ENCODE peak calls at places on chromosomes 4 and X, in ten cellular contexts. One of them, this sample, is unnamed.

GRCh38 chrX:53065066-53065465 is 16.5 kb downstream of the GPR173 start:
- DNase-seq in naive thymus-derived CD4-positive, alpha-beta T cell: no peak
- DNase-seq in upper lobe of right lung: no peak
- DNase-seq in kidney: no peak
- DNase-seq in IMR-90: no peak
- DNase-seq in HCT116: no peak
- DNase-seq in RWPE1: no peak
- DNase-seq in CD8-positive, alpha-beta memory T cell: no peak
- DNase-seq in testis: no peak
- DNase-seq in AG04450: no peak
- DNase-seq in this sample: no peak

GRCh38 chrX:6505960-6506359 is 29.0 kb downstream of the VCX3A start:
- DNase-seq in testis: no peak
- DNase-seq in IMR-90: no peak
- DNase-seq in naive thymus-derived CD4-positive, alpha-beta T cell: no peak
- DNase-seq in RWPE1: no peak
- DNase-seq in upper lobe of right lung: no peak
- DNase-seq in AG04450: no peak
- DNase-seq in HCT116: no peak
- DNase-seq in kidney: no peak
- DNase-seq in CD8-positive, alpha-beta memory T cell: no peak
- DNase-seq in this sample: no peak

GRCh38 chr4:78337621-78338020 is 213.9 kb upstream of the ANXA3 start:
- DNase-seq in HCT116: no peak
- DNase-seq in kidney: no peak
- DNase-seq in AG04450: no peak
- DNase-seq in testis: no peak
- DNase-seq in CD8-positive, alpha-beta memory T cell: no peak
- DNase-seq in upper lobe of right lung: no peak
- DNase-seq in RWPE1: no peak
- DNase-seq in naive thymus-derived CD4-positive, alpha-beta T cell: no peak
- DNase-seq in IMR-90: no peak
- DNase-seq in this sample: no peak

GRCh38 chr4:81845273-81845672 is 373.6 kb upstream of the RASGEF1B start:
- DNase-seq in testis: no peak
- DNase-seq in upper lobe of right lung: no peak
- DNase-seq in naive thymus-derived CD4-positive, alpha-beta T cell: no peak
- DNase-seq in IMR-90: no peak
- DNase-seq in HCT116: no peak
- DNase-seq in kidney: no peak
- DNase-seq in AG04450: no peak
- DNase-seq in RWPE1: no peak
- DNase-seq in CD8-positive, alpha-beta memory T cell: no peak
- DNase-seq in this sample: no peak

GRCh38 chr4:121764702-121765367 is at the start of gene SMIM43:
- DNase-seq in HCT116: no peak
- DNase-seq in IMR-90: no peak
- DNase-seq in kidney: peak; percentile 69
- DNase-seq in naive thymus-derived CD4-positive, alpha-beta T cell: no peak
- DNase-seq in AG04450: no peak
- DNase-seq in testis: no peak
- DNase-seq in RWPE1: peak; percentile 5
- DNase-seq in upper lobe of right lung: peak; percentile 68
- DNase-seq in CD8-positive, alpha-beta memory T cell: no peak
- DNase-seq in this sample: no peak

GRCh38 chrX:115388879-115389278 is 99.4 kb downstream of the LUZP4 start:
- DNase-seq in HCT116: no peak
- DNase-seq in AG04450: no peak
- DNase-seq in naive thymus-derived CD4-positive, alpha-beta T cell: no peak
- DNase-seq in testis: no peak
- DNase-seq in kidney: no peak
- DNase-seq in upper lobe of right lung: no peak
- DNase-seq in CD8-positive, alpha-beta memory T cell: no peak
- DNase-seq in IMR-90: peak; percentile 35
- DNase-seq in RWPE1: no peak
- DNase-seq in this sample: no peak

GRCh38 chr4:56907009-56907408 is 691 bp upstream of the REST start:
- DNase-seq in IMR-90: no peak
- DNase-seq in testis: no peak
- DNase-seq in RWPE1: peak; percentile 6
- DNase-seq in upper lobe of right lung: no peak
- DNase-seq in AG04450: no peak
- DNase-seq in kidney: no peak
- DNase-seq in HCT116: no peak
- DNase-seq in naive thymus-derived CD4-positive, alpha-beta T cell: peak; percentile 35
- DNase-seq in CD8-positive, alpha-beta memory T cell: no peak
- DNase-seq in this sample: no peak

GRCh38 chr4:97152159-97152558 is 991.1 kb downstream of the STPG2 start:
- DNase-seq in kidney: no peak
- DNase-seq in AG04450: no peak
- DNase-seq in HCT116: no peak
- DNase-seq in testis: no peak
- DNase-seq in CD8-positive, alpha-beta memory T cell: no peak
- DNase-seq in RWPE1: no peak
- DNase-seq in naive thymus-derived CD4-positive, alpha-beta T cell: no peak
- DNase-seq in upper lobe of right lung: no peak
- DNase-seq in IMR-90: no peak
- DNase-seq in this sample: no peak

DNA sequence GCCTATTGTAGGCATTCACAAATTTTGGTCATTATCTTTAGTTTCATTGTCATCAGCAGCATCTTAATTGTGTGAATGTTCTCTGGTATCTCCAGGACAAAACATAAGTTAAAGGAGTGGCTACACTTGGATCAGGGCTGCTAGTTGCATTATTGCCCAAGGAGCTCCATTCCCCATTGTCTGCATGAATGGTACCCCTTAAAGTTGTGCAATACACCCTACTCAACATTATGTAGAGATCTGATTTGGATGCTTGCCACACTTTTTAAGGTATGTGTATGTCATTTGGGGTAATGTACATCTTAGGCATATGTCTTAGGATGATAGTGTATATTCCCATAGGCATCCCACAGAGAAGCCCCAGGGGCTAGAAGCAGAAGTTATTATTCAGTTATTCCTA is 2.9 kb downstream of the GRXCR1 start:
- DNase-seq in naive thymus-derived CD4-positive, alpha-beta T cell: no peak
- DNase-seq in RWPE1: no peak
- DNase-seq in IMR-90: no peak
- DNase-seq in CD8-positive, alpha-beta memory T cell: no peak
- DNase-seq in AG04450: no peak
- DNase-seq in testis: no peak
- DNase-seq in upper lobe of right lung: no peak
- DNase-seq in kidney: no peak
- DNase-seq in HCT116: no peak
- DNase-seq in this sample: no peak
- H3K27ac ChIP-seq in naive thymus-derived CD4-positive, alpha-beta T cell: no peak overlapping the region
- H3K27ac ChIP-seq in RWPE1: no peak overlapping the region
- H3K27ac ChIP-seq in IMR-90: no peak overlapping the region
- H3K27ac ChIP-seq in CD8-positive, alpha-beta memory T cell: no peak overlapping the region
- H3K27ac ChIP-seq in AG04450: no peak overlapping the region
- H3K27ac ChIP-seq in testis: no peak overlapping the region
- H3K27ac ChIP-seq in upper lobe of right lung: no peak overlapping the region
- H3K27ac ChIP-seq in kidney: no peak overlapping the region
- H3K27ac ChIP-seq in HCT116: no peak overlapping the region
- H3K27ac ChIP-seq in this sample: no peak overlapping the region

DNA sequence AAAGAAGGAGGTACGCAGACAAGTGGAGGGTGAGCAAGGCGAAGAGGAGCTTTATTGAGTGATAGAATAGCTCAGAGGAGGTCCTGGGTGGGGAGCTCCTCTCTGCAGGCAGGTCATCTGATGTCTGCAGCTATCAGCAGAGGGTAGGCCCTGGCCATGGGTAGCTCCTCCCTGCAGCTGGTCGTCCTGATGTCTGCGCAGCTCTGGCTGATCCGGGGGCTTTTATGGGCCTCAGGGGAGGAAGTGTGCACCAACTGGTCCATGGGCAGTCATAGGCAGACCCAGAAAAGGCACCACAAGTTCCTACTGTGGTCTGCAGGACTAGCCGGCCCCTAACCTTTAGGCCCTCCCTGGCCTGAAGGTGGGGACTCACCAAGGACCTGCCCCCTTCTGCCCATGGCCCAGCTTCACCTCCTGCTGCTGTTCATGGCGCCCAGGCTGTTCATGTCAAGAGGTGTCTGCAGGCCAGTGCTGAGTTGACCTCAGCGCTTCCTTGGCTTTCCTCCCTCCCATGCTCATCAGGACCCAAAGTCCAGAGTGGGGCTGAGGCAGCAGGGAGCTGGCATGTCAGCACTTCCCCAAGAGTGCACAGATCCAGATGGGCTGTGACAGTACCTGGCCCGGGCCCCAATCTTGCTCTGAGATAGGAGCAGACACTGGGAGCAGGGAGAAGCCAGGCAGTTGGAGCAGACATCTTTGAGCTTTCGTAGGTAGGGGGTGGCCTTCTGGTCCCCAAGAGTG is 46.1 kb downstream of the ARAP2 start:
- DNase-seq in RWPE1: no peak
- DNase-seq in upper lobe of right lung: peak; percentile 56
- DNase-seq in CD8-positive, alpha-beta memory T cell: no peak
- DNase-seq in IMR-90: no peak
- DNase-seq in kidney: peak; percentile 70
- DNase-seq in HCT116: no peak
- DNase-seq in AG04450: no peak
- DNase-seq in testis: no peak
- DNase-seq in naive thymus-derived CD4-positive, alpha-beta T cell: no peak
- DNase-seq in this sample: peak; percentile 13
- H3K27ac ChIP-seq in RWPE1: no peak overlapping the region
- H3K27ac ChIP-seq in upper lobe of right lung: no peak overlapping the region
- H3K27ac ChIP-seq in CD8-positive, alpha-beta memory T cell: no peak overlapping the region
- H3K27ac ChIP-seq in IMR-90: no peak overlapping the region
- H3K27ac ChIP-seq in kidney: no peak overlapping the region
- H3K27ac ChIP-seq in HCT116: no peak overlapping the region
- H3K27ac ChIP-seq in AG04450: no peak overlapping the region
- H3K27ac ChIP-seq in testis: no peak overlapping the region
- H3K27ac ChIP-seq in naive thymus-derived CD4-positive, alpha-beta T cell: no peak overlapping the region
- H3K27ac ChIP-seq in this sample: no peak overlapping the region

GRCh38 chr4:123020285-123020684 is 97.9 kb upstream of the NUDT6 start:
- DNase-seq in AG04450: no peak
- DNase-seq in naive thymus-derived CD4-positive, alpha-beta T cell: no peak
- DNase-seq in testis: no peak
- DNase-seq in RWPE1: no peak
- DNase-seq in kidney: no peak
- DNase-seq in upper lobe of right lung: no peak
- DNase-seq in IMR-90: no peak
- DNase-seq in CD8-positive, alpha-beta memory T cell: no peak
- DNase-seq in HCT116: no peak
- DNase-seq in this sample: no peak

GRCh38 chr4:123017078-123017477 is 94.7 kb upstream of the NUDT6 start:
- DNase-seq in kidney: no peak
- DNase-seq in naive thymus-derived CD4-positive, alpha-beta T cell: no peak
- DNase-seq in testis: no peak
- DNase-seq in upper lobe of right lung: no peak
- DNase-seq in AG04450: no peak
- DNase-seq in RWPE1: no peak
- DNase-seq in IMR-90: no peak
- DNase-seq in CD8-positive, alpha-beta memory T cell: no peak
- DNase-seq in HCT116: no peak
- DNase-seq in this sample: no peak

GRCh38 chr4:123017636-123018390 is 95.4 kb upstream of the NUDT6 start:
- DNase-seq in testis: peak; percentile 25
- DNase-seq in HCT116: no peak
- DNase-seq in CD8-positive, alpha-beta memory T cell: no peak
- DNase-seq in upper lobe of right lung: no peak
- DNase-seq in IMR-90: peak; percentile 56
- DNase-seq in naive thymus-derived CD4-positive, alpha-beta T cell: no peak
- DNase-seq in AG04450: no peak
- DNase-seq in kidney: no peak
- DNase-seq in RWPE1: peak; percentile 15
- DNase-seq in this sample: peak; percentile 33

GRCh38 chr4:123014038-123014437 is 91.6 kb upstream of the NUDT6 start:
- DNase-seq in naive thymus-derived CD4-positive, alpha-beta T cell: no peak
- DNase-seq in CD8-positive, alpha-beta memory T cell: no peak
- DNase-seq in AG04450: no peak
- DNase-seq in HCT116: no peak
- DNase-seq in upper lobe of right lung: no peak
- DNase-seq in IMR-90: no peak
- DNase-seq in kidney: no peak
- DNase-seq in RWPE1: no peak
- DNase-seq in testis: no peak
- DNase-seq in this sample: no peak

DNA sequence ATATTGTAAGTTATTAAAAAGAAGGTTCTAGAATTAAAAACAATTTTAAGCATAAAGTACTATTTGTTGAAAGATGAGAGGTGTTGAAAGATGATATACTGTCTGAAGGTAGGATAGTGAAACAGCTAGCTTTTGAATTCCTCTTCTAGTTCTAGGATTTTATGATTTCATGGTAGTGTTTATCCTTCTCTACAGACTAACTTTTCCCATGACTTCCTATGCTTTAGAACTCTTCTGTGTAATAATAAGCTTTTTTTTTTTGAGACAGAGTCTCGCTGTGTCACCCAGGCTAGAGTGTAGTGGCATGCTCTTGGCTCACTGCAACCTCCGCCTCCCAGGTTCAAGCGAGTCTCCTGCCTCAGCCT is 96.0 kb upstream of the NUDT6 start:
- DNase-seq in naive thymus-derived CD4-positive, alpha-beta T cell: no peak
- DNase-seq in upper lobe of right lung: no peak
- DNase-seq in kidney: no peak
- DNase-seq in RWPE1: no peak
- DNase-seq in AG04450: no peak
- DNase-seq in CD8-positive, alpha-beta memory T cell: no peak
- DNase-seq in HCT116: no peak
- DNase-seq in IMR-90: no peak
- DNase-seq in testis: no peak
- DNase-seq in this sample: no peak
- H3K27ac ChIP-seq in naive thymus-derived CD4-positive, alpha-beta T cell: no peak overlapping the region
- H3K27ac ChIP-seq in upper lobe of right lung: no peak overlapping the region
- H3K27ac ChIP-seq in kidney: no peak overlapping the region
- H3K27ac ChIP-seq in RWPE1: peak overlapping the region; percentile 31
- H3K27ac ChIP-seq in AG04450: no peak overlapping the region
- H3K27ac ChIP-seq in CD8-positive, alpha-beta memory T cell: no peak overlapping the region
- H3K27ac ChIP-seq in HCT116: no peak overlapping the region
- H3K27ac ChIP-seq in IMR-90: peak overlapping the region; percentile 7
- H3K27ac ChIP-seq in testis: no peak overlapping the region
- H3K27ac ChIP-seq in this sample: no peak overlapping the region

GRCh38 chr4:89660851-89661250 is 176.1 kb downstream of the SNCA start:
- DNase-seq in naive thymus-derived CD4-positive, alpha-beta T cell: no peak
- DNase-seq in kidney: no peak
- DNase-seq in IMR-90: no peak
- DNase-seq in RWPE1: no peak
- DNase-seq in CD8-positive, alpha-beta memory T cell: no peak
- DNase-seq in testis: no peak
- DNase-seq in HCT116: no peak
- DNase-seq in AG04450: no peak
- DNase-seq in upper lobe of right lung: no peak
- DNase-seq in this sample: no peak

GRCh38 chr4:89660444-89660843 is 176.5 kb downstream of the SNCA start:
- DNase-seq in CD8-positive, alpha-beta memory T cell: no peak
- DNase-seq in testis: no peak
- DNase-seq in naive thymus-derived CD4-positive, alpha-beta T cell: no peak
- DNase-seq in AG04450: no peak
- DNase-seq in kidney: no peak
- DNase-seq in RWPE1: no peak
- DNase-seq in IMR-90: no peak
- DNase-seq in HCT116: no peak
- DNase-seq in upper lobe of right lung: no peak
- DNase-seq in this sample: no peak

GRCh38 chr4:89664521-89664920 is 172.4 kb downstream of the SNCA start:
- DNase-seq in testis: no peak
- DNase-seq in IMR-90: no peak
- DNase-seq in HCT116: no peak
- DNase-seq in upper lobe of right lung: no peak
- DNase-seq in CD8-positive, alpha-beta memory T cell: no peak
- DNase-seq in RWPE1: peak; percentile 49
- DNase-seq in kidney: no peak
- DNase-seq in naive thymus-derived CD4-positive, alpha-beta T cell: no peak
- DNase-seq in AG04450: no peak
- DNase-seq in this sample: no peak

GRCh38 chr4:89658701-89659024 is 178.3 kb downstream of the SNCA start:
- DNase-seq in CD8-positive, alpha-beta memory T cell: no peak
- DNase-seq in RWPE1: no peak
- DNase-seq in HCT116: no peak
- DNase-seq in naive thymus-derived CD4-positive, alpha-beta T cell: no peak
- DNase-seq in testis: no peak
- DNase-seq in kidney: no peak
- DNase-seq in AG04450: no peak
- DNase-seq in upper lobe of right lung: no peak
- DNase-seq in IMR-90: no peak
- DNase-seq in this sample: no peak

DNA sequence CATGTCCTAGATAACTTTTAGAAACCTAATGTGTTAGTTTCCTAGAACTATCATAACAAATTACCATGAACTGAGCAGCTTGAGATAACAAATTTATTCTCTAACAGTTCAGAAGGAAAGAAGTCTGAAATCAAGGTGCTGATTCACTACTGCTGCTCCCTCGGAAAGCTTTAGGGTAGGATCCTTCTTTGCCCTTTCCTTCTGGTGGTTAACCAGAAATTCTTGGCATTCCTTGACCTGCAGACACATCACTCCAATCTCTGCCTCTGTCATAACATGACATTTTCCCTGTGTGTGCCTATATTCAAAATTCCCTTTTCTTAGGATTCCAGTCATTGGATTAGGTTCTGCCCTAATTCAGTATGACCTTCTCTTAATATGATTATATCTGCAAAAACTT is 175.5 kb downstream of the SNCA start:
- DNase-seq in IMR-90: peak; percentile 38
- DNase-seq in HCT116: no peak
- DNase-seq in naive thymus-derived CD4-positive, alpha-beta T cell: no peak
- DNase-seq in upper lobe of right lung: no peak
- DNase-seq in AG04450: no peak
- DNase-seq in testis: no peak
- DNase-seq in CD8-positive, alpha-beta memory T cell: no peak
- DNase-seq in kidney: no peak
- DNase-seq in RWPE1: peak; percentile 66
- DNase-seq in this sample: no peak
- H3K27ac ChIP-seq in IMR-90: no peak overlapping the region
- H3K27ac ChIP-seq in HCT116: no peak overlapping the region
- H3K27ac ChIP-seq in naive thymus-derived CD4-positive, alpha-beta T cell: no peak overlapping the region
- H3K27ac ChIP-seq in upper lobe of right lung: no peak overlapping the region
- H3K27ac ChIP-seq in AG04450: no peak overlapping the region
- H3K27ac ChIP-seq in testis: no peak overlapping the region
- H3K27ac ChIP-seq in CD8-positive, alpha-beta memory T cell: no peak overlapping the region
- H3K27ac ChIP-seq in kidney: no peak overlapping the region
- H3K27ac ChIP-seq in RWPE1: no peak overlapping the region
- H3K27ac ChIP-seq in this sample: no peak overlapping the region